ENCODE peak calls at places on chromosomes 7 and 10, in ten cellular contexts. E is cardiac muscle cell; O is ELR; W is iPS-NIHi11; G is activated T-helper 1 cell treated with anti-CD3 and anti-CD28 coated beads, Interleukin-2, amount 50 U/mL, for 16 hours; T is activated T-cell treated with anti-CD3 and anti-CD28 coated beads for 24 hours; Y is effector memory CD8-positive, alpha-beta T cell; Z is activated gamma-delta T cell treated with Interleukin-2 at 50 U/mL for 16 hours; R is Ammon's horn; U is AG09309. D is an unnamed sample.

GRCh38 chr7:140540142-140540777 is 61.0 kb upstream of the MKRN1 start:
- DNase-seq in W (no peak), Z (no peak), Y (no peak), T (no peak), O (no peak), E (no peak), U (no peak), G (no peak), R (no peak), D (no peak)

GRCh38 chr10:7090529-7090928 is 320.3 kb downstream of the SFMBT2 start:
- DNase-seq in Y (no peak), T (no peak), W (no peak), U (no peak), G (no peak), E (no peak), O (no peak), R (no peak), Z (no peak), D (no peak)

GRCh38 chr7:44983742-44984477 is 5.1 kb upstream of the MYO1G start:
- DNase-seq in Y (no peak), O (no peak), U (no peak), R (no peak), E (no peak), T (no peak), G (no peak), Z (no peak), W (no peak), D (no peak)

GRCh38 chr10:116324951-116325635 is 845 bp downstream of the CCDC172 start:
- DNase-seq in Z (no peak), W (peak; percentile 47), Y (no peak), O (no peak), E (no peak), G (no peak), R (no peak), T (no peak), U (no peak), D (no peak)

GRCh38 chr7:105975770-105976428 is 12.8 kb downstream of the CDHR3 start:
- DNase-seq in Z (no peak), R (no peak), W (no peak), Y (no peak), G (no peak), O (peak; percentile 95), U (no peak), T (no peak), E (no peak), D (no peak)

GRCh38 chr7:127620406-127621233 is 2.7 kb upstream of the PAX4 start:
- DNase-seq in E (no peak), Z (no peak), U (no peak), Y (no peak), G (no peak), W (peak; percentile 53), T (no peak), O (no peak), R (no peak), D (no peak)

GRCh38 chr7:157782041-157782440 is 445.2 kb downstream of the DNAJB6 start:
- DNase-seq in Y (no peak), G (no peak), T (no peak), E (no peak), Z (no peak), O (no peak), W (no peak), R (peak; percentile 53), U (no peak), D (no peak)

GRCh38 chr7:143884978-143885559 is 16.9 kb downstream of the TCAF1 start:
- DNase-seq in R (peak; percentile 93), E (peak; percentile 82), W (peak; percentile 91), Z (no peak), T (no peak), G (no peak), U (no peak), Y (no peak), O (peak; percentile 77), D (peak; percentile 11)

GRCh38 chr10:42783181-42783549 is 570 bp downstream of the BMS1 start:
- DNase-seq in O (peak; percentile 68), G (no peak), Y (peak; percentile 9), U (no peak), Z (no peak), E (no peak), R (peak; percentile 17), T (no peak), W (no peak), D (no peak)

GRCh38 chr10:50991496-50992355 is 82.6 kb upstream of the PRKG1 start:
- DNase-seq in G (no peak), E (peak; percentile 58), T (no peak), Z (no peak), R (no peak), W (peak; percentile 31), U (no peak), O (no peak), Y (no peak), D (no peak)

GRCh38 chr10:131636116-131636515 is 264.7 kb upstream of the PPP2R2D start:
- DNase-seq in R (no peak), W (no peak), E (no peak), T (no peak), Y (no peak), U (no peak), Z (no peak), G (no peak), O (no peak), D (no peak)

GRCh38 chr10:71269301-71270288 is 49.5 kb upstream of the SLC29A3 start:
- DNase-seq in Y (no peak), G (no peak), U (no peak), Z (no peak), E (no peak), W (peak; percentile 73), R (no peak), O (no peak), T (no peak), D (no peak)

GRCh38 chr10:73899401-73899780 is 11.5 kb upstream of the PLAU start:
- DNase-seq in W (no peak), Y (no peak), U (peak; percentile 53), T (no peak), G (no peak), E (no peak), R (no peak), Z (no peak), O (peak; percentile 99), D (no peak)

GRCh38 chr10:7239312-7239985 is 171.4 kb downstream of the SFMBT2 start:
- DNase-seq in R (no peak), T (no peak), G (no peak), E (no peak), U (no peak), Z (no peak), W (no peak), Y (no peak), O (no peak), D (no peak)

GRCh38 chr7:77684030-77684429 is 12.2 kb upstream of the RSBN1L start:
- DNase-seq in O (no peak), R (no peak), U (peak; percentile 38), G (no peak), E (peak; percentile 18), Y (no peak), T (no peak), W (peak; percentile 45), Z (no peak), D (no peak)